ENCODE peak calls at places on chromosomes 2 and 18, in nine cellular contexts. H is cardiac fibroblast, F is neural crest cell, S is AG04449, X is PC-3, Z is lower lobe of right lung, L is WERI-Rb-1, O is uterus, Y is stomach. K is an unnamed sample.

GRCh38 chr2:9909106-9909505 is 42.4 kb upstream of the GRHL1 start:
- DNase-seq in H (no peak), F (no peak), S (no peak), X (no peak), Z (no peak), L (no peak), O (no peak), Y (no peak), K (no peak)

GRCh38 chr18:30819619-30820018 is 222.9 kb downstream of the DSC3 start:
- DNase-seq in H (no peak), F (no peak), S (no peak), X (no peak), Z (no peak), L (no peak), O (no peak), Y (no peak), K (no peak)

GRCh38 chr2:23789012-23789411 is 137.9 kb downstream of the ATAD2B start:
- DNase-seq in H (no peak), F (no peak), S (no peak), X (peak; percentile 89), Z (no peak), L (no peak), O (no peak), Y (no peak), K (no peak)

GRCh38 chr2:224944707-224945106 is 97.6 kb downstream of the DOCK10 start:
- DNase-seq in H (no peak), F (no peak), S (no peak), X (no peak), Z (no peak), L (no peak), O (no peak), Y (no peak), K (no peak)

GRCh38 chr2:120763516-120763915 is 27.8 kb downstream of the GLI2 start:
- DNase-seq in H (peak; percentile 45), F (no peak), S (no peak), X (no peak), Z (peak; percentile 42), L (no peak), O (peak; percentile 32), Y (no peak), K (no peak)

GRCh38 chr2:217471329-217471728 is 531.5 kb downstream of the TNS1 start:
- DNase-seq in H (peak; percentile 33), F (no peak), S (no peak), X (peak; percentile 11), Z (no peak), L (no peak), O (no peak), Y (no peak), K (no peak)

GRCh38 chr2:170467568-170468422 is 247.3 kb upstream of the SP5 start:
- DNase-seq in H (no peak), F (no peak), S (no peak), X (no peak), Z (no peak), L (no peak), O (no peak), Y (no peak), K (no peak)

GRCh38 chr18:44882163-44882881 is 201.6 kb downstream of the SETBP1 start:
- DNase-seq in H (no peak), F (no peak), S (no peak), X (no peak), Z (no peak), L (no peak), O (no peak), Y (no peak), K (no peak)

GRCh38 chr18:33010149-33010548 is 237.3 kb upstream of the KLHL14 start:
- DNase-seq in H (no peak), F (no peak), S (no peak), X (no peak), Z (no peak), L (no peak), O (no peak), Y (no peak), K (no peak)

GRCh38 chr2:201827621-201828020 is 21.3 kb downstream of the CDK15 start:
- DNase-seq in H (no peak), F (no peak), S (no peak), X (peak; percentile 22), Z (no peak), L (no peak), O (no peak), Y (no peak), K (no peak)

GRCh38 chr2:96158554-96158940 is 13.3 kb upstream of the DUSP2 start:
- DNase-seq in H (no peak), F (no peak), S (no peak), X (no peak), Z (no peak), L (no peak), O (no peak), Y (no peak), K (no peak)

GRCh38 chr18:31512203-31512764 is 14.3 kb downstream of the DSG2 start:
- DNase-seq in H (peak; percentile 77), F (no peak), S (no peak), X (peak; percentile 67), Z (no peak), L (no peak), O (no peak), Y (peak; percentile 32), K (no peak)

GRCh38 chr2:15687720-15688119 is 96.1 kb downstream of the DDX1 start:
- DNase-seq in H (no peak), F (no peak), S (no peak), X (no peak), Z (no peak), L (no peak), O (no peak), Y (no peak), K (no peak)

GRCh38 chr18:31258789-31259188 is 59.2 kb upstream of the DSG1 start:
- DNase-seq in H (no peak), F (no peak), S (no peak), X (no peak), Z (no peak), L (no peak), O (no peak), Y (no peak), K (no peak)

GRCh38 chr18:25464211-25464610 is 112.2 kb upstream of the ZNF521 start:
- DNase-seq in H (no peak), F (no peak), S (peak; percentile 59), X (no peak), Z (no peak), L (no peak), O (no peak), Y (no peak), K (no peak)

GRCh38 chr2:184734338-184734737 is 136.0 kb downstream of the ZNF804A start:
- DNase-seq in H (no peak), F (no peak), S (no peak), X (no peak), Z (no peak), L (no peak), O (no peak), Y (no peak), K (no peak)

GRCh38 chr2:187594801-187595200 is 40.6 kb upstream of the TFPI start:
- DNase-seq in H (peak; percentile 47), F (no peak), S (no peak), X (no peak), Z (no peak), L (no peak), O (no peak), Y (no peak), K (no peak)

GRCh38 chr18:77899972-77900754 is 650.5 kb downstream of the GALR1 start:
- DNase-seq in H (peak; percentile 13), F (peak; percentile 55), S (no peak), X (peak; percentile 47), Z (no peak), L (peak; percentile 78), O (no peak), Y (peak; percentile 35), K (no peak)

DNA sequence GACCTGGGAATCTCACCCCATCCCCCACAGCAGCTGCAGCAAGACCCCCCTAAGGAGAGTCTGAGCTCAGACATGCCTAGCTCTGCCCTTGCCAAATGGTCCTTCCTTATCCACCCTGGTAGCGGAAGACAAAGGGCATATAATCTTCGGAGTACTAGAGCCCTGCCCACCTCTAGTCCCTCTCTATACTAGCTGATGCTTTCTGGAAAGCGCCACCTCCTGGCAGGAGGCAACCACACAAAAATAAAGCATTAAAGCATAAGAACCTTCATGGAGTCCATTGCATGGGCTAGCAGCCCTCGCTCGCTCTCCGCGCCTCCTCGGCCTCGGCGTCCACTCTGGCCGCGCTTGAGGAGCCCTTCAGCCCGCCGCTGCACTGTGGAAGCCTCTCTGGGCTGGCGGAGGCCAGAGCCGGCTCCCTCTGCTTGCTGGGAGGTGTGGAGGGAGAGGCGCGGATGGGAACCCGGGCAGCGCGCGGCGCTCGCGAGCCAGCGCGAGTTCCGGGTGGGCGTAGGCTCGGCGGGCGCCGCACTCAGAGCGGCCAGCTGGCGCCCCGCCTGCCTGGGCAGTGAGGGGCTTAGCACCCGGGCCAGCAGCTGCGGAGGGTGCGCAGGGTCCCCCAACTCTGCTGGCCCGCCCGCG is 941.2 kb downstream of the SUCLG1 start:
- DNase-seq in H (no peak), F (no peak), S (no peak), X (no peak), Z (no peak), L (peak; percentile 8), O (no peak), Y (no peak), K (no peak)
- TF ChIP-seq CTCF in H (no peak), F (no peak), S (no peak), X (no peak), Z (no peak), L (no peak), O (no peak), Y (no peak), K (no peak)

DNA sequence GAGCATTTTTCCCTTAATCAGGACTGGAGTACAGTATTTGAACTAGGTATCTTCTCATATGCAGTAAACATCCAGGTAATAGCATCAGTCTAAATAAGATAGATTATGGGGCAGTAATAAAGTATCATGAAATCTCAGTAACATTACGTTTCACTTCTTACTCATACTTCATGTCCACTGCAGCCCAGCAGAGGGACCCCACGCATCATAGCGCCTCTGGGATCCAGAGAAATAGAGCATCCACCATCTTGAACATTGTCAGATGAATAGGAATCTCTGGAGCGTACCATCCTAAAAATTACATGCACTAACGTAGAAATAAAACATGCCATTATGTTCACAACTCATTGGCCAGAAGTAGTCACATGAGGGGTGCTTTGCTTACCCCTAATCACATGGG is 499.0 kb downstream of the CPS1 start:
- DNase-seq in H (peak; percentile 33), F (no peak), S (no peak), X (peak; percentile 55), Z (no peak), L (peak; percentile 29), O (no peak), Y (no peak), K (no peak)
- TF ChIP-seq CTCF in H (peak; percentile 45), F (peak; percentile 49), S (no peak), X (peak; percentile 74), Z (no peak), L (no peak), O (no peak), Y (no peak), K (no peak)

DNA sequence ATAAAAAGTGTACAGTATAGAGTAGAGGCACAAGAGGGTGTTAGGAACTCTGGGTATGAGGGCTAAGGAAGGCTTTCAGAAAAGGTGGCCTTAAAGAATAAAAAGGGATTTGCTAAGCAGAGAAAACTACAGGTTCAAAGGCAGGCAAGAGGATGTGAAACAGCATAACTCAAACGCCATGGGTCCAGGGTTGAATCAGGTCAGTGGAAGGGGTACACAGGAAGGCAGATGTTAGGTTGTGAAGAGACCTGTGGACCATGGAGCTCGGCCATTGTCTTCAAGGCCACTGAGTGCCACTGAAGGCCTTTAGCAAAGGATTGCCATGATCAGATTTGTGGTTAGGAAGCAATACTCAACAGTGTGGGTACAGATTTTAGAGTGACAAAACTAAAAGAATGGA is 108.2 kb upstream of the FAM98A start:
- DNase-seq in H (no peak), F (no peak), S (no peak), X (no peak), Z (no peak), L (no peak), O (no peak), Y (no peak), K (no peak)
- TF ChIP-seq CTCF in H (no peak), F (no peak), S (no peak), X (no peak), Z (no peak), L (no peak), O (no peak), Y (no peak), K (no peak)

GRCh38 chr18:57906852-57907251 is 103.7 kb upstream of the ATP8B1 start:
- DNase-seq in H (no peak), F (no peak), S (no peak), X (peak; percentile 18), Z (no peak), L (peak; percentile 60), O (no peak), Y (no peak), K (no peak)
- TF ChIP-seq CTCF in H (peak; percentile 23), F (no peak), S (peak; percentile 4), X (peak; percentile 37), Z (no peak), L (peak; percentile 67), O (no peak), Y (no peak), K (no peak)

K was measured in omental fat pad.